ENCODE peak calls at places on chromosomes 2 and 18, in eight cellular contexts. C is choroid plexus epithelial cell; S is EH; Q is activated CD4-positive, alpha-beta T cell treated with anti-CD3 and anti-CD28 coated beads, Interleukin-2, amount 10 ng/mL, durations not matched to agents 7 days and 5 days; M is neural crest cell; U is aorta; Y is colonic mucosa; P is left ventricle myocardium inferior. T is an unnamed sample.

GRCh38 chr2:71991397-71991796 is 156.3 kb downstream of the CYP26B1 start:
- DNase-seq in C (no peak), Q (no peak), U (no peak), M (no peak), S (no peak), P (no peak), Y (no peak), T (no peak)

GRCh38 chr2:11710632-11711381 is 35.6 kb upstream of the LPIN1 start:
- DNase-seq in Y (no peak), M (no peak), S (no peak), Q (no peak), P (no peak), U (no peak), C (peak; percentile 26), T (no peak)

GRCh38 chr2:46379213-46380037 is 82.2 kb downstream of the EPAS1 start:
- DNase-seq in S (no peak), C (peak; percentile 45), Q (no peak), P (no peak), Y (no peak), M (no peak), U (no peak), T (no peak)

GRCh38 chr2:85999131-85999831 is 106.4 kb downstream of the POLR1A start:
- DNase-seq in C (peak; percentile 86), Q (peak; percentile 73), U (peak; percentile 44), S (peak; percentile 70), P (no peak), Y (no peak), M (no peak), T (no peak)

GRCh38 chr18:78427081-78427480 is 552.5 kb upstream of the SALL3 start:
- DNase-seq in U (no peak), P (no peak), S (no peak), Q (no peak), M (no peak), Y (no peak), C (no peak), T (no peak)

GRCh38 chr2:54084600-54084999 is 30.8 kb upstream of the ACYP2 start:
- DNase-seq in P (no peak), M (no peak), S (peak; percentile 36), C (peak; percentile 52), U (no peak), Y (no peak), Q (no peak), T (no peak)

GRCh38 chr18:10060469-10060782 is 146.6 kb downstream of the VAPA start:
- DNase-seq in P (no peak), M (no peak), C (no peak), S (no peak), U (no peak), Y (no peak), Q (no peak), T (no peak)

GRCh38 chr2:48601349-48601748 is 16.3 kb upstream of the GTF2A1L start:
- DNase-seq in Y (peak; percentile 23), Q (peak; percentile 7), M (no peak), S (no peak), C (peak; percentile 43), U (no peak), P (no peak), T (peak; percentile 20)

GRCh38 chr2:188381614-188382013 is 89.9 kb downstream of the GULP1 start:
- DNase-seq in S (peak; percentile 75), P (no peak), M (no peak), U (no peak), Y (no peak), C (peak; percentile 83), Q (no peak), T (no peak)

GRCh38 chr2:74532222-74532621 is 2.5 kb downstream of the HTRA2 start:
- DNase-seq in U (no peak), S (peak; percentile 66), Y (no peak), Q (peak; percentile 60), M (no peak), P (no peak), C (peak; percentile 75), T (no peak)

GRCh38 chr2:67899187-67899586 is 163.6 kb downstream of the C1D start:
- DNase-seq in U (no peak), Y (no peak), S (no peak), P (no peak), Q (no peak), C (no peak), M (no peak), T (no peak)

GRCh38 chr2:156538083-156538504 is 101.9 kb downstream of the GPD2 start:
- DNase-seq in S (peak; percentile 65), U (no peak), Q (no peak), Y (no peak), C (peak; percentile 26), P (no peak), M (no peak), T (no peak)

GRCh38 chr2:36667931-36668330 is 28.6 kb upstream of the VIT start:
- DNase-seq in Q (no peak), S (no peak), C (peak; percentile 22), U (peak; percentile 51), M (no peak), P (no peak), Y (no peak), T (no peak)

GRCh38 chr2:1930956-1931914 is 186.9 kb upstream of the PXDN start:
- DNase-seq in Y (no peak), C (no peak), U (no peak), Q (no peak), S (no peak), P (no peak), M (no peak), T (no peak)

GRCh38 chr18:23690505-23691068 is 1.3 kb downstream of the LAMA3 start:
- DNase-seq in P (no peak), Y (no peak), C (no peak), S (peak; percentile 14), U (no peak), M (no peak), Q (no peak), T (no peak)

GRCh38 chr2:55929476-55929875 is 5.9 kb upstream of the EFEMP1 start:
- DNase-seq in P (no peak), U (no peak), C (no peak), M (no peak), Q (no peak), S (no peak), Y (no peak), T (no peak)

GRCh38 chr2:85445316-85446295 is 27.1 kb downstream of the SH2D6 start:
- DNase-seq in Q (no peak), U (no peak), P (peak; percentile 54), Y (no peak), S (peak; percentile 90), C (peak; percentile 60), M (no peak), T (no peak)

GRCh38 chr2:1553671-1554295 is 140.5 kb downstream of the TPO start:
- DNase-seq in C (peak; percentile 91), S (peak; percentile 88), Y (no peak), Q (no peak), P (no peak), U (no peak), M (no peak), T (no peak)

GRCh38 chr2:239365782-239366435 is 34.9 kb downstream of the HDAC4 start:
- DNase-seq in M (no peak), U (peak; percentile 16), C (no peak), Y (no peak), S (no peak), Q (no peak), P (no peak), T (no peak)

GRCh38 chr2:118539290-118539689 is 308.2 kb downstream of the EN1 start:
- DNase-seq in M (no peak), C (peak; percentile 60), Y (no peak), S (peak; percentile 53), Q (no peak), U (peak; percentile 47), P (no peak), T (peak; percentile 20)

GRCh38 chr18:32072321-32072720 is 19.4 kb upstream of the RNF138 start:
- DNase-seq in P (no peak), C (peak; percentile 36), Y (no peak), U (no peak), M (no peak), S (no peak), Q (no peak), T (peak; percentile 59)

GRCh38 chr18:50644146-50644545 is 84.3 kb downstream of the MAPK4 start:
- DNase-seq in Y (no peak), Q (no peak), U (no peak), M (no peak), S (no peak), C (no peak), P (no peak), T (no peak)

GRCh38 chr2:33791625-33792024 is 192.5 kb upstream of the FAM98A start:
- DNase-seq in C (peak; percentile 17), Q (no peak), Y (no peak), S (peak; percentile 97), M (no peak), P (no peak), U (peak; percentile 44), T (no peak)

GRCh38 chr2:28355521-28356094 is 37.0 kb upstream of the FOSL2 start:
- DNase-seq in Q (no peak), P (peak; percentile 77), S (peak; percentile 50), M (no peak), C (no peak), Y (no peak), U (peak; percentile 79), T (no peak)

GRCh38 chr18:54717673-54718435 is 110.4 kb upstream of the RAB27B start:
- DNase-seq in Q (peak; percentile 73), U (no peak), C (peak; percentile 52), P (no peak), M (no peak), S (no peak), Y (no peak), T (peak; percentile 6)

GRCh38 chr18:74652392-74652988 is 54.8 kb downstream of the ZNF407 start:
- DNase-seq in M (no peak), S (peak; percentile 57), U (no peak), Y (no peak), Q (peak; percentile 27), P (no peak), C (peak; percentile 81), T (peak; percentile 6)

GRCh38 chr2:238720232-238720672 is 127.6 kb upstream of the TWIST2 start:
- DNase-seq in P (peak; percentile 43), S (peak; percentile 65), Q (peak; percentile 62), C (peak; percentile 52), Y (peak; percentile 59), M (peak; percentile 52), U (peak; percentile 66), T (peak; percentile 74)

GRCh38 chr18:23145613-23146012 is 10.3 kb downstream of the CABLES1 start:
- DNase-seq in Q (no peak), U (no peak), M (no peak), Y (no peak), P (no peak), C (no peak), S (no peak), T (no peak)

GRCh38 chr18:72543362-72544055 is 633 bp downstream of the CBLN2 start:
- DNase-seq in C (no peak), P (no peak), Y (no peak), Q (no peak), U (no peak), M (no peak), S (no peak), T (no peak)

GRCh38 chr18:3248670-3249359 is 1.2 kb downstream of the MYL12A start:
- DNase-seq in S (peak; percentile 75), U (no peak), P (no peak), Q (peak; percentile 66), C (peak; percentile 74), Y (peak; percentile 72), M (no peak), T (no peak)

GRCh38 chr2:96408631-96409542 is 73.3 kb downstream of the NCAPH start:
- DNase-seq in P (peak; percentile 80), Y (no peak), U (peak; percentile 73), C (peak; percentile 52), M (peak; percentile 24), S (no peak), Q (no peak), T (no peak)

GRCh38 chr2:134988994-134989605 is 58.1 kb downstream of the MAP3K19 start:
- DNase-seq in Q (no peak), Y (no peak), U (no peak), P (no peak), M (no peak), S (peak; percentile 48), C (peak; percentile 64), T (peak; percentile 31)

GRCh38 chr2:119417898-119418297 is 13.8 kb upstream of the TMEM37 start:
- DNase-seq in S (no peak), P (no peak), U (no peak), M (no peak), Q (no peak), Y (no peak), C (no peak), T (no peak)

T was measured in HEK293T.